ENCODE peak calls at places on chromosomes 1 and 21, in ten cellular contexts. V is body of pancreas, J is testis, I is PC-9, T is heart right ventricle, S is tibial artery, L is tibial nerve, E is prostate gland, C is left ventricle myocardium inferior, A is breast epithelium. Z is an unnamed sample.

GRCh38 chr1:17451731-17452130 is 12.3 kb upstream of the RCC2 start:
- DNase-seq in L (no peak), T (no peak), E (no peak), J (no peak), V (no peak), A (no peak), I (no peak), S (no peak), C (no peak), Z (no peak)

GRCh38 chr1:206582537-206583460 is 29.5 kb downstream of the EIF2D start:
- DNase-seq in V (no peak), A (no peak), L (no peak), C (no peak), T (no peak), J (no peak), E (no peak), S (no peak), I (no peak), Z (no peak)

GRCh38 chr1:223363057-223363855 is 720 bp downstream of the SUSD4 start:
- DNase-seq in E (no peak), C (peak; percentile 59), S (no peak), I (no peak), L (no peak), J (peak; percentile 49), A (no peak), T (peak; percentile 52), V (peak; percentile 30), Z (no peak)

GRCh38 chr1:97013904-97014303 is 292.3 kb downstream of the PTBP2 start:
- DNase-seq in J (no peak), T (no peak), L (no peak), A (no peak), I (no peak), V (no peak), E (no peak), S (no peak), C (no peak), Z (no peak)

GRCh38 chr1:160238408-160238807 is 23.9 kb downstream of the DCAF8 start:
- DNase-seq in A (no peak), E (no peak), T (no peak), J (no peak), C (no peak), V (no peak), I (no peak), S (no peak), L (no peak), Z (no peak)

GRCh38 chr1:230456478-230456877 is 30.3 kb upstream of the PGBD5 start:
- DNase-seq in A (no peak), J (no peak), V (no peak), S (no peak), T (no peak), C (no peak), L (no peak), I (no peak), E (no peak), Z (no peak)

GRCh38 chr1:205504311-205505075 is at the start of gene CDK18:
- DNase-seq in L (peak; percentile 49), S (peak; percentile 69), J (peak; percentile 80), E (peak; percentile 86), V (peak; percentile 92), A (peak; percentile 69), C (peak; percentile 89), I (peak; percentile 71), T (peak; percentile 84), Z (peak; percentile 41)

GRCh38 chr21:45467221-45467779 is 62.3 kb downstream of the COL18A1 start:
- DNase-seq in E (no peak), A (no peak), T (no peak), S (no peak), L (no peak), J (no peak), V (no peak), I (no peak), C (peak; percentile 13), Z (no peak)

GRCh38 chr1:84146375-84147032 is 2.4 kb downstream of the PRKACB start:
- DNase-seq in V (no peak), L (no peak), C (no peak), A (no peak), S (no peak), I (peak; percentile 56), T (no peak), J (no peak), E (no peak), Z (no peak)

GRCh38 chr1:84141177-84142003 is 2.7 kb upstream of the PRKACB start:
- DNase-seq in A (no peak), C (no peak), V (no peak), L (no peak), E (no peak), T (no peak), S (no peak), J (no peak), I (peak; percentile 47), Z (no peak)

GRCh38 chr1:84148758-84149157 is 4.7 kb downstream of the PRKACB start:
- DNase-seq in T (no peak), J (no peak), V (no peak), L (no peak), S (no peak), A (no peak), E (no peak), C (no peak), I (no peak), Z (no peak)

GRCh38 chr1:84145051-84145450 is 980 bp downstream of the PRKACB start:
- DNase-seq in T (no peak), A (no peak), S (no peak), I (no peak), V (no peak), E (no peak), C (no peak), J (no peak), L (no peak), Z (no peak)

DNA sequence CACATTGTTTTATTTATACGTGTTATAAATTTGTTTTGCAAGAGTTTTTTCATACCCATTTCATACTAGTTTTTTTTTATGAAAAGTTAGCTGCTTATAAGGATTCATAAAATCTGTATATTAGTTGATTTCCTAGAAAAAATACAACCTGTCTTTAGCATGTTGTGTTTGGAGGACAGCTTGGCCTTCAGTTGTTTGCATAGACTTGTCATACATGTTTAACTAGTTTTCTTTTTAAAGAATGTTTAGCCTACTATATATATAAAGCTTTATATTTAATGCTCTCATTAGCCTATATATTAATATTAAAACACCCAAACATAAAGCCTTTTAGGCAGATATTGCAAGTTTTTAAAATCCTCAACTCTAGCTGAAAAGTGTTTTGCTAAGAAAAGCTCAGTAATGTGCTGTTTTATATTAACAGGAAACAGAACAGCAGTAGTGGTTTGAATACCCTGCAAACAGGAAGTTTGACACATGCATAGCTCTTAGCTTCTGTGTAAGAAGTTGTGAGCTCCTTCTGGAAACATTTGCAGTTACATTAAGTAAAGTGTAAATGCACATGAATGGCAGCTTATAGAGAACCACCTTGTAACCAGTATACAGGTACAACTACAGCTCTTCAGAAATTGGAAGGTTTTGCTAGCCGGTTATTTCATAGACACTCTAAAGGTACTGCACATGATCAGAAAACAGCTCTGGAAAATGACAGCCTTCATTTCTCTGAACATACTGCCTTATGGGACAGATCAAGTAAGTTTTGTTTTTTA is at the start of gene PRKACB:
- DNase-seq in S (no peak), E (no peak), T (no peak), J (no peak), L (no peak), I (no peak), A (no peak), C (no peak), V (no peak), Z (no peak)
- H3K27ac ChIP-seq in S (no peak within 1 kb of the TSS), E (peak within 1 kb of the TSS; percentile 49), T (no peak within 1 kb of the TSS), J (no peak within 1 kb of the TSS), L (peak within 1 kb of the TSS; percentile 37), I (no peak within 1 kb of the TSS), A (no peak within 1 kb of the TSS), C (peak within 1 kb of the TSS; percentile 8), V (peak within 1 kb of the TSS; percentile 65), Z (peak within 1 kb of the TSS; percentile 29)

DNA sequence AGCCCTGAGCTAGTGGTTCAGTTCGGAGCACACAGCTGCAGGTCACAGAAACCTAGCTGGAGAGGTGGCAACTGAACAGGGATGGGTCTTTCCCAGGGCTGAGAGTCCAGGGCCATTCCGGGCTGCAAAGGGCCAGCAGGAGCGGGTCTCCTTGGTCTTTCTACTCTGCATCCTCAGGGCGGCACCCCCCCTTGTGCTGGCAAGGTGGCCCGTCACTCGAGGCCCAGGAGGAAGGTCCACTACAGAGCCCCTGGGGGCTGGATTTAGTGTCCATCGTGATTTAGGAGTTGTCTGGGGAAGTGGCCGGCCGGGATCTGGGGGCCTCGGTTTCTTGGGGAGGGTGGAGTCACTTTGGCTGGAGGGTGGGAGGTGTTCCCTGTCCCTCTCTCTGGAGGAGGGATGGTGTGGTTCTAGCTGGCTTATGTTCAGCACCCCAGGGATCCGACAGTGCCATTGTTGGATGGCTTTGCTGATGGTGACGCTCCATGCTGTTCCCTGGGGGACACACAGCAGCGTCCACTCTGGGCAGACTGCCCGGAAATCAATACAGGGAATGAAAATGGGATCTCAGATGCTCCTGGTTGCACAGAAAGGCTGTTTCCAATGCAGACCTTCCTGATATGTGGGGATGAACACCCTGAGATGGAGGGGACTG is 64.4 kb downstream of the UMODL1 start:
- DNase-seq in T (peak; percentile 16), A (no peak), C (no peak), J (no peak), V (no peak), S (no peak), I (no peak), L (no peak), E (no peak), Z (no peak)
- H3K4me1 ChIP-seq in T (no peaks in the 10 kb centered on the region), A (no peaks in the 10 kb centered on the region), C (peaks cover 2% of the 10 kb centered on the region), J (no peaks in the 10 kb centered on the region), V (no peaks in the 10 kb centered on the region), S (no peaks in the 10 kb centered on the region), I (no peaks in the 10 kb centered on the region), L (no peaks in the 10 kb centered on the region), E (no peaks in the 10 kb centered on the region), Z (no peaks in the 10 kb centered on the region)

DNA sequence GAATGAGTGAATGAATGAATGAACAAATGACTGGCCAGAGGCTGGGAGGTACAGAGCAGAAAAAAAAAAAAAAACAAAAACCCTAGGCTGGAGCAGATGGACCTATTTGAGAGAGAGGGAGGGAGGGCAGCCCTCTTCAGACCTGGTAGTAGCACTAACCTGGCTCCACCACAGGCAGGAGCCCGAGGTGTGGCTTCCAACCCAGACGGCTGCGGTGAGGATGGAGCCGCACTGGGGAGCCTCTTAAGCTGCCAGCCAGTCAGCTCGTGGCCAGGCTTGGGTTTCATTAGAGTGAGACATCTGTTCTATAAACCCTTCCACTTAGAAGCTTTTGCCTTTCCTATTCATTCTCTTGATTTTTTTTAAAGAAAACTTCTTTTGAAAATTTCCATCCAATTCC is 16.8 kb downstream of the LGR6 start:
- DNase-seq in T (no peak), C (no peak), I (no peak), V (no peak), E (peak; percentile 57), J (no peak), S (no peak), A (no peak), L (no peak), Z (no peak)
- TF ChIP-seq CTCF in T (no peak), C (no peak), I (no peak), V (no peak), E (peak; percentile 22), J (no peak), S (no peak), A (no peak), L (no peak), Z (peak; percentile 20)

GRCh38 chr1:208187499-208188041 is 56.6 kb downstream of the PLXNA2 start:
- DNase-seq in C (no peak), I (no peak), J (no peak), E (no peak), L (no peak), A (no peak), S (no peak), T (no peak), V (no peak), Z (no peak)

GRCh38 chr1:208183977-208184901 is 59.9 kb downstream of the PLXNA2 start:
- DNase-seq in E (peak; percentile 37), I (peak; percentile 99), S (peak; percentile 82), T (no peak), C (no peak), V (no peak), A (no peak), J (no peak), L (peak; percentile 38), Z (peak; percentile 33)

GRCh38 chr1:208184993-208185703 is 59.0 kb downstream of the PLXNA2 start:
- DNase-seq in T (no peak), L (no peak), J (no peak), C (no peak), I (peak; percentile 42), S (no peak), A (no peak), V (no peak), E (no peak), Z (no peak)

GRCh38 chr1:208188607-208189006 is 55.6 kb downstream of the PLXNA2 start:
- DNase-seq in L (no peak), A (no peak), S (no peak), I (no peak), V (no peak), E (no peak), T (no peak), J (no peak), C (no peak), Z (no peak)

DNA sequence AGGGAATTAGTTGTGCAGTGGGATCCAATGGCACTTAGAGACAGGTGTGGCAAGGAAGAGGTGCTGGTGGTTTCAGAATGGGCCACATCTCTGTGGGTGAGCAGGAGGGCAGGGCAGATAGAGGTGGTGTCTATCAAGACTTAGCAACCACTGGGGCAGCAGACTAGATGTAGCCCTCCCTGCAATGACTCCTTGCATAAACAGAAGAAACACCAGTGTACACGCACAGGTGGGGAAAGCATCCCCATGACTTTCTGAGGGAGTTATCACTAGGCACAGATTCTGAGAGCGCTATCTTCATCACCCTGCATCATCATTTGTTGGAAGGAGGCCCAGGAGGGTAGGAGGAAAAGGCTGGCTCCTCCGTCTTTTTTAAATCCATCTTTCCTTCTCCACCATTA is 58.4 kb downstream of the PLXNA2 start:
- DNase-seq in E (no peak), L (no peak), A (no peak), J (no peak), S (no peak), T (no peak), V (no peak), I (no peak), C (no peak), Z (no peak)
- H3K27ac ChIP-seq in E (no peak overlapping the region), L (no peak overlapping the region), A (no peak overlapping the region), J (no peak overlapping the region), S (no peak overlapping the region), T (no peak overlapping the region), V (no peak overlapping the region), I (no peak overlapping the region), C (no peak overlapping the region), Z (no peak overlapping the region)